ENCODE peak calls at places on chromosomes 7 and 10, in nine cellular contexts. T is Panc1, X is stomach, J is sigmoid colon, Z is suprapubic skin, D is HepG2, G is K562, V is vagina, W is HCT116. E is an unnamed sample.

GRCh38 chr7:152847491-152847890 is 87.9 kb downstream of the ACTR3B start:
- DNase-seq in W (no peak), J (no peak), Z (no peak), D (no peak), T (no peak), G (no peak), V (no peak), X (no peak), E (no peak)

GRCh38 chr10:126092806-126093205 is 196.4 kb downstream of the FANK1 start:
- DNase-seq in G (no peak), T (no peak), Z (no peak), D (no peak), V (no peak), W (no peak), X (no peak), J (no peak), E (no peak)

GRCh38 chr7:42274052-42274451 is 37.0 kb upstream of the GLI3 start:
- DNase-seq in T (no peak), G (no peak), X (no peak), Z (no peak), J (no peak), V (no peak), W (no peak), D (no peak), E (no peak)

GRCh38 chr7:157476654-157477549 is 140.1 kb downstream of the DNAJB6 start:
- DNase-seq in T (no peak), G (no peak), X (no peak), Z (no peak), J (peak; percentile 35), D (no peak), V (no peak), W (no peak), E (no peak)

GRCh38 chr7:112449353-112449752 is 907 bp upstream of the IFRD1 start:
- DNase-seq in D (peak; percentile 60), J (no peak), V (no peak), G (peak; percentile 47), T (peak; percentile 62), Z (no peak), W (peak; percentile 59), X (peak; percentile 37), E (peak; percentile 55)

GRCh38 chr7:35849158-35849831 is 48.4 kb downstream of the SEPTIN7 start:
- DNase-seq in T (no peak), V (no peak), W (no peak), Z (no peak), D (no peak), X (no peak), J (no peak), G (no peak), E (no peak)

GRCh38 chr7:143085109-143085508 is 33.0 kb downstream of the OR6V1 start:
- DNase-seq in W (no peak), Z (no peak), T (no peak), X (no peak), D (no peak), J (no peak), V (no peak), G (no peak), E (no peak)

GRCh38 chr7:55073051-55073511 is 54.3 kb downstream of the EGFR start:
- DNase-seq in W (no peak), X (no peak), Z (no peak), G (no peak), V (peak; percentile 3), D (no peak), J (no peak), T (no peak), E (no peak)

GRCh38 chr10:100618856-100619255 is 83.1 kb downstream of the HIF1AN start:
- DNase-seq in Z (no peak), W (no peak), J (no peak), X (no peak), G (no peak), V (no peak), D (no peak), T (no peak), E (no peak)

GRCh38 chr7:149071641-149072437 is 18.7 kb downstream of the ZNF786 start:
- DNase-seq in T (no peak), X (no peak), D (no peak), V (no peak), W (peak; percentile 88), Z (no peak), G (peak; percentile 48), J (peak; percentile 34), E (no peak)
- TF ChIP-seq CTCF in T (peak; percentile 80), X (no peak), D (peak; percentile 61), V (no peak), W (no peak), Z (no peak), G (peak; percentile 50), J (no peak), E (no peak)

DNA sequence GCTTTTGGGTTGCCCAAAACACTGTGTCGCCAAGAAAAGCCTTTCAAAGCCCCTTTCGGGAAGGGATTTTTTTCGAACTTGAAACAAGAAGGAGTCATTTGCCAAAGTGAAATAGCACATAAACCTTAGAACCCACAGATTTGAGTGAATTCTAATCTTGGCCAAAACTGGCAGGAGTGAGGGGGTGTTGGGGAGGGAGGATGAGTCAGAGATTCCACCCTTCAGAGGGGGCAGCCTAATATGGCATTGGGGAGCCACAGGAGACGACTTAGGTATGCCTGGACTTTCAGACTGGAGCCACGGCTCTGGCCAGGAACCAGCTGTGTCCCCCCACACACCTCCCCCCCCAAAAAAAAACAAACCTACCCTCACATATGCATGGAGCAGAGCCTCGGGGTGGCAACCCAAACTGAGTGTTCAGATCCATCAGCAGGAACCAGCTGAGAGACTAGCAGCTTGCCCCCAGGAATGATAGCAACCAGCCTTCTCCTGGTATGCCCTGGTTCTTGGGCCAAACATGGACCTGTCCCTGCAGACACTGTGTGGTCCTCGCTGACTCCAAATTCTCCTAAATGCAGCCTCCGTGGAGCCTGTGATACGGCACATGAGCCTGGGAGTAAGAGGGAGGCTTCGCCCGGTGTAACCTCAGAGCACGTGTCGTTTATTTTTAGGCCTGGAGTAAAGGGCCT is 138.3 kb downstream of the FGFR2 start:
- DNase-seq in V (no peak), X (no peak), G (no peak), T (no peak), D (no peak), J (peak; percentile 71), Z (no peak), W (no peak), E (no peak)
- TF ChIP-seq POLR2AphosphoS5 in V (no peak), X (no peak), G (no peak), T (no peak), D (no peak), J (no peak), Z (no peak), W (no peak), E (no peak)

GRCh38 chr7:32347244-32347828 is 142.8 kb downstream of the LSM5 start:
- DNase-seq in Z (no peak), W (peak; percentile 19), X (no peak), G (peak; percentile 46), V (no peak), J (no peak), T (peak; percentile 12), D (peak; percentile 5), E (no peak)
- TF ChIP-seq CTCF in Z (no peak), W (peak; percentile 48), X (peak; percentile 55), G (peak; percentile 72), V (peak; percentile 24), J (peak; percentile 63), T (peak; percentile 84), D (peak; percentile 51), E (peak; percentile 46)

DNA sequence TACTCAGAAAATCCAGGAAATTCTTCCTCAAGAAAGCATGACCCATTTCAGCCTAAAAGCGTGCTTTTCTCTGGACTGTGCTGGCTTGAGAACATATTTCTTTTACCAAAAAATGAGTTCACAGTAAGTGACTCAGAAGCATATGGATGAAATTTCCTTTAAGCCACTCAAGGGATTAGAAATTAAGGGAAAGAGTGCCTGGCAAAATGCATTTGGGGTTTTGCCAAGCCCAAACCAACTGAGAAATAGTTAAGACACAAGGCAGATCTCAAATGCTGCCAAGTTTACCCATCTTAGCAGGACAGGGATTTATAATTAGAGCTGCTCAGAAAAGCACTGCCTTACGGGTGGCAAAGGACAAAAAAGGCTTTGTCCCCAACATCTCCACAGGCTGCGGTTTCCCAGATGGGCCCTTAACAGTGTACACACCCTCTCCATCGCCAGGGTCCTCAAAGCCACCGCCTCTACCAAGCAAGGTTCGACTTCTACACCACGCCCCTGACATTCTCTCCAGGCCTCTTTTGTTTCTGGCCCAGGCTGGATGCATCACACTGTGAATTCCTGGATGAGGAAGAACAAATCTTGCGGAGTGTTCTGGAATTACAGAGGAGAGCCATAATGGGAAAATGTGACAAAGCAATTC is 30.1 kb upstream of the CDHR3 start:
- DNase-seq in D (no peak), G (no peak), J (peak; percentile 74), W (no peak), T (no peak), Z (peak; percentile 67), X (no peak), V (no peak), E (peak; percentile 16)
- TF ChIP-seq POLR2AphosphoS5 in D (no peak), G (no peak), J (peak; percentile 56), W (no peak), T (no peak), Z (no peak), X (no peak), V (no peak), E (no peak)